ENCODE peak calls at places on chromosomes 1 and 21, in five cellular contexts. B is lower leg skin, P is coronary artery, Z is erythroblast, O is CMK. U is an unnamed sample.

GRCh38 chr1:20355828-20356735 is 65.4 kb downstream of the VWA5B1 start:
- DNase-seq in B (no peak), P (no peak), Z (no peak), O (no peak), U (no peak)

GRCh38 chr21:43694437-43695079 is 24.4 kb upstream of the PDXK start:
- DNase-seq in B (no peak), P (no peak), Z (no peak), O (no peak), U (no peak)

GRCh38 chr1:86205741-86206140 is 49.2 kb upstream of the COL24A1 start:
- DNase-seq in B (no peak), P (no peak), Z (no peak), O (no peak), U (no peak)

GRCh38 chr1:201562257-201562656 is 23.3 kb downstream of the NAV1 start:
- DNase-seq in B (peak; percentile 90), P (peak; percentile 59), Z (no peak), O (no peak), U (no peak)

GRCh38 chr1:115877511-115877910 is 36.6 kb upstream of the NHLH2 start:
- DNase-seq in B (no peak), P (no peak), Z (no peak), O (no peak), U (no peak)

GRCh38 chr1:34865981-34866761 is 6.6 kb upstream of the SMIM12 start:
- DNase-seq in B (peak; percentile 98), P (peak; percentile 88), Z (peak; percentile 83), O (peak; percentile 75), U (peak; percentile 83)

GRCh38 chr1:34779962-34780361 is 1.1 kb upstream of the GJB3 start:
- DNase-seq in B (peak; percentile 77), P (no peak), Z (no peak), O (no peak), U (no peak)

GRCh38 chr1:26079960-26080814 is 12.8 kb upstream of the TRIM63 start:
- DNase-seq in B (no peak), P (no peak), Z (no peak), O (no peak), U (no peak)

GRCh38 chr1:54409156-54410142 is 3.3 kb upstream of the SSBP3 start:
- DNase-seq in B (no peak), P (no peak), Z (peak; percentile 72), O (no peak), U (no peak)

GRCh38 chr1:21292991-21293536 is 2.8 kb upstream of the ECE1 start:
- DNase-seq in B (no peak), P (no peak), Z (no peak), O (no peak), U (no peak)

GRCh38 chr1:246416261-246416660 is 90.8 kb downstream of the SMYD3 start:
- DNase-seq in B (no peak), P (no peak), Z (no peak), O (no peak), U (no peak)

GRCh38 chr21:46158666-46159300 is 3.4 kb upstream of the FTCD start:
- DNase-seq in B (peak; percentile 78), P (peak; percentile 55), Z (no peak), O (no peak), U (peak; percentile 0)

GRCh38 chr1:167899253-167899681 is 14.7 kb downstream of the ADCY10 start:
- DNase-seq in B (peak; percentile 86), P (no peak), Z (no peak), O (no peak), U (no peak)

GRCh38 chr1:115982399-115982798 is 6.1 kb downstream of the SLC22A15 start:
- DNase-seq in B (no peak), P (no peak), Z (no peak), O (no peak), U (no peak)

GRCh38 chr1:80529546-80529945 is 1271.2 kb upstream of the ADGRL2 start:
- DNase-seq in B (no peak), P (no peak), Z (no peak), O (no peak), U (no peak)

GRCh38 chr1:187261637-187262036 is 432.9 kb downstream of the PLA2G4A start:
- DNase-seq in B (no peak), P (no peak), Z (no peak), O (no peak), U (no peak)

GRCh38 chr1:170168263-170168662 is 22.5 kb downstream of the NTMT2 start:
- DNase-seq in B (no peak), P (no peak), Z (peak; percentile 38), O (no peak), U (no peak)

GRCh38 chr1:240337795-240338194 is 246.1 kb downstream of the FMN2 start:
- DNase-seq in B (no peak), P (no peak), Z (no peak), O (no peak), U (no peak)

GRCh38 chr1:28894785-28895184 is 19.6 kb upstream of the EPB41 start:
- DNase-seq in B (no peak), P (no peak), Z (no peak), O (no peak), U (no peak)

GRCh38 chr1:52424757-52425265 is 20.4 kb downstream of the PRPF38A start:
- DNase-seq in B (no peak), P (no peak), Z (no peak), O (no peak), U (no peak)

GRCh38 chr1:20660363-20661234 is 570 bp downstream of the DDOST start:
- DNase-seq in B (no peak), P (no peak), Z (peak; percentile 56), O (no peak), U (no peak)

GRCh38 chr1:204583909-204584632 is 67.9 kb downstream of the MDM4 start:
- DNase-seq in B (no peak), P (no peak), Z (no peak), O (no peak), U (no peak)

GRCh38 chr21:45444385-45444784 is 39.4 kb downstream of the COL18A1 start:
- DNase-seq in B (no peak), P (no peak), Z (no peak), O (no peak), U (no peak)

GRCh38 chr1:74733616-74734484 is 898 bp downstream of the TYW3 start:
- DNase-seq in B (no peak), P (no peak), Z (peak; percentile 84), O (peak; percentile 73), U (no peak)

GRCh38 chr1:18230840-18231239 is 123.2 kb downstream of the IGSF21 start:
- DNase-seq in B (no peak), P (no peak), Z (no peak), O (no peak), U (no peak)

GRCh38 chr21:16193758-16194606 is 464.2 kb downstream of the USP25 start:
- DNase-seq in B (no peak), P (peak; percentile 76), Z (peak; percentile 79), O (peak; percentile 69), U (no peak)

U was measured in 8988T.